ENCODE peak calls at places on chromosomes 1 and 21, in ten cellular contexts. Z is prostate gland, V is H1, O is breast epithelium, P is endothelial cell of umbilical vein, G is upper lobe of left lung, N is esophagus muscularis mucosa, D is stomach, M is transverse colon, T is HCT116. A is an unnamed sample.

GRCh38 chr1:182629674-182630073 is 25.5 kb upstream of the RGS16 start:
- DNase-seq in M (no peak), P (no peak), G (no peak), N (no peak), Z (no peak), V (no peak), D (no peak), O (no peak), T (no peak), A (no peak)

GRCh38 chr1:168734946-168735345 is 5.9 kb upstream of the DPT start:
- DNase-seq in Z (no peak), D (no peak), N (no peak), P (no peak), G (no peak), T (no peak), M (no peak), O (no peak), V (no peak), A (no peak)

GRCh38 chr1:9529190-9529589 is 10.1 kb upstream of the SLC25A33 start:
- DNase-seq in N (no peak), T (no peak), D (no peak), P (no peak), M (peak; percentile 30), G (no peak), O (no peak), Z (no peak), V (no peak), A (no peak)

GRCh38 chr1:176885756-176886155 is 278.8 kb downstream of the ASTN1 start:
- DNase-seq in V (no peak), P (no peak), T (no peak), O (no peak), N (no peak), G (no peak), M (no peak), D (no peak), Z (no peak), A (no peak)

GRCh38 chr1:18878538-18879220 is 19.2 kb upstream of the TAS1R2 start:
- DNase-seq in O (no peak), N (no peak), P (no peak), M (no peak), Z (no peak), T (no peak), D (no peak), V (no peak), G (no peak), A (no peak)

GRCh38 chr1:9233241-9233941 is 1.2 kb upstream of the H6PD start:
- DNase-seq in O (peak; percentile 67), V (no peak), G (peak; percentile 89), M (peak; percentile 68), P (peak; percentile 17), Z (peak; percentile 32), D (peak; percentile 70), N (peak; percentile 95), T (no peak), A (peak; percentile 95)

GRCh38 chr1:114043046-114043445 is 63.8 kb downstream of the OLFML3 start:
- DNase-seq in Z (no peak), V (no peak), N (no peak), G (no peak), O (no peak), D (no peak), P (peak; percentile 47), M (no peak), T (no peak), A (no peak)

GRCh38 chr1:243415663-243416365 is 160.0 kb downstream of the SDCCAG8 start:
- DNase-seq in O (no peak), D (no peak), G (no peak), P (no peak), V (no peak), T (no peak), Z (no peak), N (no peak), M (no peak), A (no peak)

GRCh38 chr1:184053881-184054280 is 2.4 kb downstream of the TSEN15 start:
- DNase-seq in D (no peak), Z (no peak), M (no peak), O (no peak), P (no peak), N (no peak), G (no peak), V (no peak), T (no peak), A (no peak)

GRCh38 chr1:184052194-184052559 is 647 bp downstream of the TSEN15 start:
- DNase-seq in D (no peak), P (no peak), V (no peak), G (no peak), O (no peak), N (no peak), M (no peak), T (no peak), Z (no peak), A (no peak)

GRCh38 chr1:184051485-184052193 is at the start of gene TSEN15:
- DNase-seq in V (peak; percentile 81), P (peak; percentile 75), Z (peak; percentile 66), D (peak; percentile 86), N (no peak), T (peak; percentile 61), M (peak; percentile 82), O (peak; percentile 70), G (peak; percentile 89), A (peak; percentile 89)

GRCh38 chr1:184051138-184051484 is 419 bp upstream of the TSEN15 start:
- DNase-seq in M (no peak), D (no peak), N (no peak), V (no peak), P (no peak), G (no peak), T (peak; percentile 19), Z (peak; percentile 13), O (no peak), A (no peak)

DNA sequence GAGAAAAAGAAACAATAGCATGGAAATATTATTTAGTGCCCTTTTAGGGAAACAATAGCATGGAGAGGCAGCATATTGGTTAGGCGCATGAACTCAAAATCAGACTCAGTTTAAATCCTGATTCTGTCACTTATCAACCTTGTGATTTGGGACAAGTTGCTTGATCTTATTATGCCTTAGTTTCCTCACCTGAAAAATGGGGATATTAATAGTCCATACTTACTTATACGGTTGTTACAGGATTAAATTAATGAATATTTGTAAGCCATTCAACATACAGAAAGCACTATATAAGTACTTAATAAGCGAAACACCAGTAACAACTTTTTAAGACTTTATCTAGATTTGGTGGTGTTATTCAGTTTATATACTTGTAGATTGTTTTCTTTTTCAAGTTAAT is 1.2 kb downstream of the TSEN15 start:
- DNase-seq in N (no peak), V (no peak), G (no peak), D (no peak), Z (no peak), M (no peak), T (no peak), O (no peak), P (no peak), A (no peak)
- TF ChIP-seq POLR2AphosphoS5 in N (no peak), V (no peak), G (no peak), D (no peak), Z (no peak), M (no peak), T (no peak), O (no peak), P (no peak), A (no peak)

DNA sequence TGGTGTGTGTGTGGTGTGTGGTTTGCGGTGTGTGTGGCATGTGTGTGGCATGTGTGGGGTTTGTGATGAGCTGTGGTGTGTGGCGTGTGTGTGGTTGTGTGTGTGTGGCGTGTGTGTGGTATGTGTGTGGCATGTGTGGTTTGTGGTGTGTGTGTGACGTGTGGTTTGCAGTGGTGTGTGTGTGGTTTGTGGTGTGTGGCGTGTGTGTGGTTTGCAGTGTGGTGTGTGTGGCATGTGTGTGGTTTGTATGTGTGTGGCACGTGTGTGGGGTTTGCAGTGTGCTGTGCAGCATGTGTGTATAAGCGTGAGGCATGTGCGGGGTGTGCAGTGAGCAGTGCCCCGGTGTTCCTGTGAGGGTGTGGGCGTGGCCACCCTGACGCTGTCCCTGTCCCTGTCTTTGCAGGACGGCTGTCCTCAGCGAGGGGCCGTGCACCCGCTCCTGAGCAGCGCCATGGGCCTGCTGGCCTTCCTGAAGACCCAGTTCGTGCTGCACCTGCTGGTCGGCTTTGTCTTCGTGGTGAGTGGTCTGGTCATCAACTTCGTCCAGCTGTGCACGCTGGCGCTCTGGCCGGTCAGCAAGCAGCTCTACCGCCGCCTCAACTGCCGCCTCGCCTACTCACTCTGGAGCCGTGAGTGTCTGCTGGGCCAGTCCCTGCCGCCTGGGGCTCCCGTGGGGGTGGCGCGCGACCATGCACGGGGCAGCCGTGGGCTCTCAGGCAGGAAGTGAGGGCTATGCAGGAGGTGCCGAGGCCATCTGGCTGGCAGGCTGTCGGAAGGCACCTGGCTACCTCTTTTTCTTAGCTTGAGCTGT is 52.7 kb upstream of the TRAPPC10 start:
- DNase-seq in O (no peak), M (no peak), V (no peak), D (no peak), T (no peak), N (no peak), P (no peak), Z (no peak), G (no peak), A (no peak)
- TF ChIP-seq POLR2A in O (no peak), M (no peak), V (no peak), D (no peak), T (no peak), N (no peak), P (no peak), Z (no peak), G (no peak), A (no peak)

GRCh38 chr21:44380876-44381275 is 27.5 kb downstream of the TRPM2 start:
- DNase-seq in P (no peak), M (no peak), N (no peak), V (no peak), Z (no peak), T (no peak), D (no peak), G (no peak), O (no peak), A (no peak)
- H3K36me3 ChIP-seq in P (no peaks in the 10 kb centered on the region), M (no peaks in the 10 kb centered on the region), N (no peaks in the 10 kb centered on the region), V (no peaks in the 10 kb centered on the region), Z (no peaks in the 10 kb centered on the region), T (no peaks in the 10 kb centered on the region), D (peaks cover 3% of the 10 kb centered on the region), G (no peaks in the 10 kb centered on the region), O (no peaks in the 10 kb centered on the region), A (no peaks in the 10 kb centered on the region)

GRCh38 chr1:171139890-171140289 is 45.2 kb upstream of the FMO2 start:
- DNase-seq in N (no peak), T (no peak), O (no peak), V (no peak), G (no peak), Z (no peak), D (no peak), P (no peak), M (no peak), A (no peak)

GRCh38 chr1:171140466-171140865 is 44.6 kb upstream of the FMO2 start:
- DNase-seq in O (no peak), N (no peak), G (no peak), D (no peak), V (no peak), T (no peak), M (no peak), P (no peak), Z (no peak), A (peak; percentile 70)

GRCh38 chr1:171137580-171137979 is 46.9 kb downstream of the FMO3 start:
- DNase-seq in G (no peak), N (no peak), D (no peak), O (no peak), V (no peak), T (no peak), P (no peak), Z (no peak), M (no peak), A (no peak)

GRCh38 chr1:171141336-171142051 is 43.6 kb upstream of the FMO2 start:
- DNase-seq in T (no peak), G (peak; percentile 22), N (no peak), O (no peak), M (peak; percentile 14), D (no peak), V (no peak), P (peak; percentile 68), Z (no peak), A (peak; percentile 82)

DNA sequence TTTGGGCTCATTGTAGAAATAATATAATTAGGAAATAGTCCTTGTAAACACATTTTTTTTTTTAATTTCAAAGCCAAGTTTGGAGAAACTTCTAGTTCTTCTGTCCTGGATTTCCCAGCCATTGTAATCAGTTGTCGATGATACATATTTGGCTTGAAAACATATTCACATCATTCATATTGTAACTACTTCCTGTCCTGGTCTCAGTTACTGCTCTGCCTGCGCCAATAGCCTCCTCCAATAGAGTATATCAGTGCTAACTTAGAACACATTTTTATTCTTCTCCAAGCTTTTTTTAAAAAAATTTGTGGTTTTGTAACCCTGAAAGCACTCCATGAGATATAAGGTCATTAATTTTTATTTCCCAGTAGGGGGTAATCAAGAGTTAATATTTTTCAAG is 46.1 kb upstream of the FMO2 start:
- DNase-seq in V (no peak), G (no peak), Z (no peak), T (no peak), M (no peak), D (no peak), O (no peak), N (no peak), P (no peak), A (no peak)
- TF ChIP-seq POLR2AphosphoS5 in V (no peak), G (no peak), Z (no peak), T (no peak), M (no peak), D (no peak), O (no peak), N (no peak), P (no peak), A (no peak)